ENCODE peak calls at places on chromosomes 4 and X, in six cellular contexts. K is Karpas-422, M is GM23248, D is adrenal gland, P is fibroblast of mammary gland, C is tibial artery. V is an unnamed sample.

GRCh38 chr4:61520688-61521160 is 320.6 kb downstream of the ADGRL3 start:
- DNase-seq in D (no peak), C (no peak), P (peak; percentile 16), M (no peak), K (no peak), V (no peak)

GRCh38 chr4:7410470-7410869 is 24.3 kb downstream of the PSAPL1 start:
- DNase-seq in K (no peak), D (no peak), C (no peak), P (no peak), M (no peak), V (no peak)

GRCh38 chrX:65532016-65532415 is 2.6 kb downstream of the LAS1L start:
- DNase-seq in D (no peak), M (no peak), K (no peak), C (no peak), P (peak; percentile 5), V (no peak)

GRCh38 chr4:23455482-23455881 is 434.4 kb downstream of the PPARGC1A start:
- DNase-seq in D (peak; percentile 17), K (no peak), P (no peak), C (no peak), M (no peak), V (no peak)

GRCh38 chr4:6259886-6260285 is 9.8 kb upstream of the WFS1 start:
- DNase-seq in C (no peak), K (no peak), D (no peak), P (no peak), M (no peak), V (no peak)

GRCh38 chr4:38523524-38524448 is 140.2 kb upstream of the KLF3 start:
- DNase-seq in C (no peak), P (no peak), K (no peak), M (no peak), D (no peak), V (peak; percentile 93)

GRCh38 chr4:1375761-1376322 is 28.8 kb downstream of the UVSSA start:
- DNase-seq in M (no peak), P (no peak), K (no peak), D (peak; percentile 9), C (peak; percentile 63), V (no peak)

GRCh38 chr4:182745268-182745667 is 171.9 kb downstream of the DCTD start:
- DNase-seq in M (no peak), D (no peak), K (no peak), P (no peak), C (no peak), V (no peak)

GRCh38 chrX:28649541-28649940 is 62.3 kb downstream of the IL1RAPL1 start:
- DNase-seq in P (no peak), D (no peak), C (no peak), M (no peak), K (no peak), V (no peak)

GRCh38 chr4:81921757-81922159 is 450.1 kb upstream of the RASGEF1B start:
- DNase-seq in M (no peak), D (no peak), K (no peak), P (no peak), C (no peak), V (no peak)

GRCh38 chr4:65791111-65791806 is 121.0 kb upstream of the EPHA5 start:
- DNase-seq in M (no peak), C (no peak), P (peak; percentile 59), D (no peak), K (no peak), V (no peak)

GRCh38 chr4:76590847-76591281 is 155.8 kb downstream of the SHROOM3 start:
- DNase-seq in P (no peak), C (no peak), D (no peak), K (no peak), M (peak; percentile 68), V (no peak)

GRCh38 chr4:76589402-76589801 is 154.4 kb downstream of the SHROOM3 start:
- DNase-seq in K (no peak), C (no peak), M (peak; percentile 88), D (no peak), P (no peak), V (no peak)

GRCh38 chr4:76588268-76588667 is 153.2 kb downstream of the SHROOM3 start:
- DNase-seq in C (no peak), D (no peak), M (no peak), K (no peak), P (no peak), V (no peak)

GRCh38 chr4:76591992-76592391 is 157.0 kb downstream of the SHROOM3 start:
- DNase-seq in C (no peak), P (no peak), K (no peak), M (no peak), D (no peak), V (no peak)

DNA sequence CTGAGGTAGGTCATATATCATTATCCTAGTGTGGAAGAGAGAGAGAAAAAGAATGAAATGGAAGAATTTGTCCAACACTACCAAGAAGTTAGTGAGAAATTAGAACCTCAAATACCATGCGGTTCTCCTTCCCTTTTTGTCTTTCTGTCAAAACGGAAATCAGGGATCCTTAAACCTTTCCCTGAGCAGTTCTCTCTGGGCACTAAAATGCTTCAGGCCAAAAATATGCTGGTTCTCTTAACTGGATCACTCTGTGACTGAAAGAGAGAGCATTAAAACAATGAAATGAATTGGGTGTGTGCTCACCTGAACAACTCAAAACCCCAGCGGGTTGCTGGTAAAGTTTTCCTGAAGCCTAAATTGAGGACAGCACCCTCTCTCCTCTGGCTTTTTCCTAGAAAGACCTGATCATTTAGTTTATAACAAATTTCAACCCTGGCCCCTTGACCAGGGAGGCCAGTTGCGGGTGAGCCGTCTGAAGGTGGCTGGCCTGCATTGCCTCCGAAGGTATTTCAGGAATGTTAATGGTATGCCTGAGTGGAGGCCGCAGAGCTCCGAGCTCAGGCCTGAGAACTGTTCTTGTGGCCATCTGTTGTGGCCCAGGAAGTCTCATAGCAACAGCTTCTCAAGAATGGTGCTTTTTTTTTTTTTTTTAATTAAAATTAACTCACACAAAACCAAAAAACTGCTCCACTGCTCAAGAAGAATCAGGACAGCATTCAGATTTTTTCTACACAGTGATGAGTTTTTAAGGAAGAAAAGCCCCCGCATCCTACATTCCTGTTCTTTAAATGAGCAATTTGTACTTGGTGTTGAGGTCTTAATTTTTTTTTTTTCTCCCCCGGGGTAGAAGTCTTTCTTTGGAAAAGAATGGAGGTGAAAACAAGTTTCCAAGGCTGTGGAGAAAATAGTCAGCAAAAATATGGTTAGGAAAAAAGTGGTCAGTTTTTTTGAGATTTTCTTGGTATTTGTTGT is 155.1 kb downstream of the SHROOM3 start:
- DNase-seq in C (peak; percentile 70), D (peak; percentile 31), M (peak; percentile 90), K (no peak), P (peak; percentile 60), V (no peak)
- H3K4me3 ChIP-seq in C (peak overlapping the region; percentile 10), D (no peak overlapping the region), M (peak overlapping the region; percentile 25), K (no peak overlapping the region), P (no peak overlapping the region), V (no peak overlapping the region)

GRCh38 chr4:139452000-139452399 is 1.9 kb upstream of the RAB33B start:
- DNase-seq in K (no peak), P (no peak), C (no peak), D (no peak), M (no peak), V (no peak)
- H3K4me3 ChIP-seq in K (peak overlapping the region; percentile 97), P (no peak overlapping the region), C (no peak overlapping the region), D (no peak overlapping the region), M (peak overlapping the region; percentile 85), V (peak overlapping the region; percentile 92)

DNA sequence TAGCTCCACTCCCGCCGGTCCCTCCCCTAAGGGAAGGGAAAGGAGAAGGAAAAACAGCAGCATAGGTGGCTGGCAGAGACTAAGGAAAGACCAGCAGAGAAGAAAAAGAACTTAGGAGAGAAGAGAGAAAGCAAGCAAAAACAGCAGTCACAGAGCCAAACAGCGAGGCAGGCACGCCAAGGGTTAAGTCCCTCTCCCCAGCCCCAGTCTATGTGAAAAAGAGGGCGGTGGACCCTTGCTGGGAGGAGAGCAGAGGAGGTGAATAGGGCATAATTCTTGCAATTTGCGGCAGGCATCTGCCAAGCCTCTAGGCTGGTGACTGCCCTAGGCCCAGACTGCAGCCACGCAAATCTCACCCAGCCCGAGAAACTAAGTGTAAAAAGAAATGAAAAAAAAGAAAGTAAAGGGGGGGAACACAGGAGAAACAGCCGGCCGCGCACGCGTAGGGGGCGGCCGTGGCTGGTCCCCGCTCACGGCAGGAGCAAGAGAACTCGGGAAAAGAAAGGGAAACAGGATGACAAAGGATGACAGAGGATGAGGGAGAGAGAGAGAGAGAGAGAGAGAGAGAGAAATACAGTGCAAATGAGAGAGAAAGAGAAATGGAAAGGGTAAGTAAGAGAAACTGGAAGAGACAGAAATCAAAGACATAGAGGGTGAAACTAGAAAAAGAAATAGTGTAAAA is 48.6 kb downstream of the MAGEA9 start:
- DNase-seq in D (no peak), P (peak; percentile 2), M (peak; percentile 54), K (no peak), C (no peak), V (peak; percentile 20)
- H3K4me3 ChIP-seq in D (peak overlapping the region; percentile 18), P (peak overlapping the region; percentile 23), M (peak overlapping the region; percentile 59), K (no peak overlapping the region), C (peak overlapping the region; percentile 41), V (peak overlapping the region; percentile 39)

GRCh38 chrX:44952329-44953027 is 79.5 kb downstream of the KDM6A start:
- DNase-seq in K (no peak), P (no peak), C (no peak), M (no peak), D (no peak), V (no peak)
- H3K4me3 ChIP-seq in K (no peak overlapping the region), P (no peak overlapping the region), C (no peak overlapping the region), M (no peak overlapping the region), D (no peak overlapping the region), V (no peak overlapping the region)

DNA sequence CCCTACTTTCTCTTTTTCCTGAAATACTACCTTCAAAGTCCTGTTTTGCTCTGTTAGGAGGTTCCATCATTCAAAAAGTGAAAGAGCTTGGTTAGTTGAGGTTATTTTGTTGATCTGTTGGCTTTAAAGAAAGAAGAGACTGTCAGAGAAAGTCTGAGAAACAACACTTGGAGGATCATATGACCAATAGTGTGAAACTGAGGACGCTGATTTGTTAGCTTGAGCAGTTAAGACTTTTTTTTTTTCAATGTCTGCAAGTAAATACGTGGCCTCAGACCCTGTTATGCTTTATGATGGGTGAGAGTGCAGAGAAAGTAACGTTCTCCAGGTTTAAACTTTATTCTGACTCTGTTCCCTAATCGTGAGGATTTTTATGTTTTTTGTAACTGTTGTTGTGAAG is 45.9 kb downstream of the GAB1 start:
- DNase-seq in C (no peak), M (no peak), D (no peak), P (peak; percentile 36), K (no peak), V (no peak)
- H3K4me3 ChIP-seq in C (peak overlapping the region; percentile 2), M (peak overlapping the region; percentile 20), D (no peak overlapping the region), P (no peak overlapping the region), K (no peak overlapping the region), V (no peak overlapping the region)

GRCh38 chr4:163164591-163164990 is 2.1 kb downstream of the NAF1 start:
- DNase-seq in P (peak; percentile 26), K (no peak), M (peak; percentile 39), D (no peak), C (no peak), V (peak; percentile 6)
- H3K4me3 ChIP-seq in P (peak overlapping the region; percentile 86), K (peak overlapping the region; percentile 75), M (peak overlapping the region; percentile 88), D (no peak overlapping the region), C (peak overlapping the region; percentile 78), V (peak overlapping the region; percentile 70)

DNA sequence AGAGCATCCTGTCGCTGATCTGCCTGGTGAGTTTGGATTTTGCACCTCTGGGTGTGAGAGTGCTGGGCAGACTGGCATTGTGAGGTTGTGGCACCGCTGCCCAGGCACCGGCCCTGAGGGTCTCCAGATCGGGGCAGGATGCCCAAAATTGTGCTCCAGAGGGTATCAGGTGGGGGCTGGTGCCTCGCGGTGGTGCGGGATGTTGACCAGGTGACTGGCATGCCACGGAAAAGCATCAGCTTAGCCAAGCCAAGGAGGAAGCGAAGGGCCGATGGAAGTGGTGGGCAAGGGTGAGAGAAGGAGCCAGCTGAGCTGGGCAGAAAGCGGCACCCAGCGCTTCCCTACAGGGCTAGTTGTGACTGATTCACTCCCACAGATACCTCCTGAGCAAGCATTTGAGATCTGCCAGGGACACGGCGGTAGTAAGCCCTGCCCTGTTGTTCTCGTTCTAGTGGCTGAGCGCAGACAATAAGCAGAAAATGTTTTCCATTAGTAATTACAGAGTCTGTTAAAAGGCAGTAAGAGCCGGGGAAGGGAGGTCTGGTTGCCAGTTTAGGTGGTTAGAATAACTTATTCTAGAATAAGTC is 809 bp downstream of the ZFP92 start:
- DNase-seq in P (no peak), D (no peak), C (no peak), K (no peak), M (peak; percentile 23), V (no peak)
- H3K4me3 ChIP-seq in P (peak overlapping the region; percentile 27), D (peak overlapping the region; percentile 51), C (peak overlapping the region; percentile 57), K (no peak overlapping the region), M (no peak overlapping the region), V (no peak overlapping the region)

V was measured in GM12865.